ENCODE peak calls at places on chromosomes 13 and 19, in four cellular contexts. T, U, P and X are unnamed samples.

GRCh38 chr13:41709511-41709910 is 251.4 kb downstream of the VWA8 start:
- DNase-seq in U (no peak), P (no peak), T (peak; percentile 28), X (no peak)

GRCh38 chr13:90416519-90416918 is 931.0 kb upstream of the MIR17HG start:
- DNase-seq in P (no peak), U (no peak), T (peak; percentile 43), X (no peak)

GRCh38 chr13:42652642-42653415 is 78.9 kb downstream of the TNFSF11 start:
- DNase-seq in T (no peak), U (no peak), P (no peak), X (no peak)

GRCh38 chr13:28636677-28637317 is 22.1 kb upstream of the POMP start:
- DNase-seq in P (peak; percentile 68), T (peak; percentile 89), U (peak; percentile 63), X (peak; percentile 35)

GRCh38 chr19:21151460-21151859 is 9.6 kb downstream of the ZNF431 start:
- DNase-seq in T (no peak), U (no peak), P (no peak), X (no peak)

GRCh38 chr19:29510701-29511265 is 15.0 kb upstream of the VSTM2B start:
- DNase-seq in P (no peak), T (no peak), U (no peak), X (no peak)

GRCh38 chr13:44292545-44292944 is 81.1 kb upstream of the SERP2 start:
- DNase-seq in P (no peak), T (no peak), U (no peak), X (no peak)

GRCh38 chr13:97328222-97328790 is 105.7 kb upstream of the RAP2A start:
- DNase-seq in P (no peak), T (peak; percentile 86), U (no peak), X (no peak)

GRCh38 chr19:45828523-45828922 is 13.4 kb upstream of the RSPH6A start:
- DNase-seq in U (no peak), P (no peak), T (no peak), X (no peak)

GRCh38 chr13:52405369-52405766 is 604 bp downstream of the THSD1 start:
- DNase-seq in P (no peak), U (no peak), T (no peak), X (no peak)

GRCh38 chr13:101455863-101456262 is 3.4 kb downstream of the ITGBL1 start:
- DNase-seq in T (peak; percentile 97), P (no peak), U (no peak), X (no peak)

GRCh38 chr13:34826432-34826831 is 115.6 kb upstream of the NBEA start:
- DNase-seq in P (no peak), U (no peak), T (no peak), X (no peak)

GRCh38 chr19:6038634-6039405 is 60.9 kb upstream of the RANBP3 start:
- DNase-seq in P (peak; percentile 82), U (no peak), T (peak; percentile 66), X (no peak)

GRCh38 chr13:80469105-80469840 is 128.3 kb upstream of the SPRY2 start:
- DNase-seq in U (no peak), T (no peak), P (no peak), X (no peak)

GRCh38 chr19:51417107-51417806 is at the start of gene SIGLEC10:
- DNase-seq in T (no peak), U (no peak), P (no peak), X (peak; percentile 48)

GRCh38 chr13:37640499-37640898 is 41.9 kb upstream of the POSTN start:
- DNase-seq in U (no peak), P (no peak), T (peak; percentile 86), X (peak; percentile 3)

GRCh38 chr13:63409791-63410351 is 1994.2 kb upstream of the PCDH20 start:
- DNase-seq in T (no peak), U (no peak), P (no peak), X (no peak)

GRCh38 chr19:34088292-34088691 is 84.0 kb upstream of the LSM14A start:
- DNase-seq in U (no peak), T (no peak), P (no peak), X (no peak)

GRCh38 chr19:33399745-33400681 is 26.5 kb downstream of the CEBPG start:
- DNase-seq in U (no peak), T (no peak), P (no peak), X (no peak)

GRCh38 chr13:31424130-31424729 is 224.5 kb downstream of the B3GLCT start:
- DNase-seq in T (peak; percentile 73), P (peak; percentile 13), U (peak; percentile 75), X (peak; percentile 43)

GRCh38 chr19:16886305-16886880 is 2.4 kb upstream of the F2RL3 start:
- DNase-seq in T (peak; percentile 46), U (no peak), P (no peak), X (peak; percentile 35)

GRCh38 chr19:18479964-18480723 is 41.7 kb downstream of the ELL start:
- DNase-seq in P (no peak), T (peak; percentile 64), U (no peak), X (no peak)

GRCh38 chr19:14407889-14408640 is 11.1 kb downstream of the DDX39A start:
- DNase-seq in T (no peak), U (no peak), P (no peak), X (no peak)

GRCh38 chr19:16376649-16377048 is 52.0 kb downstream of the KLF2 start:
- DNase-seq in U (peak; percentile 86), P (no peak), T (no peak), X (peak; percentile 49)

GRCh38 chr19:10643968-10644290 is 10.2 kb upstream of the ILF3 start:
- DNase-seq in T (no peak), U (no peak), P (no peak), X (peak; percentile 6)

GRCh38 chr13:35723820-35724219 is 247.3 kb upstream of the MAB21L1 start:
- DNase-seq in P (no peak), T (peak; percentile 34), U (no peak), X (no peak)

GRCh38 chr13:102401755-102402154 is at the start of gene FGF14:
- DNase-seq in T (no peak), P (no peak), U (no peak), X (no peak)

GRCh38 chr19:53549354-53549753 is 11.4 kb downstream of the ZNF331 start:
- DNase-seq in T (peak; percentile 68), U (no peak), P (no peak), X (no peak)

GRCh38 chr19:44816301-44816700 is 7.4 kb downstream of the BCAM start:
- DNase-seq in P (no peak), T (no peak), U (no peak), X (no peak)

GRCh38 chr13:87684850-87685735 is 13.9 kb downstream of the SLITRK5 start:
- DNase-seq in T (no peak), P (no peak), U (no peak), X (no peak)

GRCh38 chr13:94711561-94712286 is 621 bp downstream of the SOX21 start:
- DNase-seq in P (no peak), T (no peak), U (no peak), X (peak; percentile 39)

GRCh38 chr13:94708971-94709614 is 3.3 kb downstream of the SOX21 start:
- DNase-seq in U (no peak), P (no peak), T (no peak), X (no peak)

GRCh38 chr13:94710881-94711560 is 1.3 kb downstream of the SOX21 start:
- DNase-seq in P (no peak), T (no peak), U (peak; percentile 78), X (peak; percentile 62)

GRCh38 chr13:94712287-94712811 is at the start of gene SOX21:
- DNase-seq in U (peak; percentile 80), T (no peak), P (no peak), X (no peak)

DNA sequence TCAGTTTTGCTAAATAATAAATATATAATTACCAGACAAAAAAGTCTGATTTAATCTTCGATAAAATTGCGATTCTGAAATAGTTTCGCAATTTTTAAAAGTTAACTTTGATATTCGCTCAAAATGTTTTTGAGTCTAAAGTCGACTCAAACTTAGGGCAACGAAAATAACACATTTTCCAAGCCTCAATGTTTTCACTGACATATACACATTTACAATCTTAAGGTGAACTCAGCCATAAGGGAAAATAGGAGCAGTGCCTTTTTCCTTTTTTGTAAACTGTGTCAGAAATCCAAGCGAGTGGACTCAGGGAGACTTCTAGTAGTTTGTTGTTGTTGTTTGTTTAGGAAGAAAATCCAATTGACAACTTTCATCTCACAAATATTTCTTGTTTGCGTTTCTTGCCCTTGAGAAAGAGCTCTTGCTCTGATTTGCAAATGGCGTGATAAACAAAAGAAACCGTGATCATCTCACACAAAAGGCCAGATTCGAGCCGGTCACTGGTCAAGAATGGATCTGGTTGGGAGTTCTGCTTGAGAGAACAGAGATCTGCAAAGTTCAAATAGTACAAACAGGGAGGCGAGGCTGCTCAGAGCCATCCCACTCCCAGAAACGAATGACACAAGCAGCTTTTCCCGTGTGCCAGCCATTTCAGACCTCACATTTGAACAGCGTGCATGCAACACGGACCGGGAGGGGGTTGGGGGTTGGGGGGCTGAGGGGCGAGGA is 2.1 kb downstream of the SOX21 start:
- DNase-seq in T (no peak), U (no peak), P (no peak), X (no peak)
- TF ChIP-seq CHD1 in T (no peak), U (no peak), P (no peak), X (no peak)

GRCh38 chr13:75357576-75358295 is 124.2 kb downstream of the TBC1D4 start:
- DNase-seq in U (peak; percentile 53), T (peak; percentile 68), P (no peak), X (peak; percentile 61)

GRCh38 chr13:75360170-75360569 is 121.8 kb downstream of the TBC1D4 start:
- DNase-seq in T (no peak), P (no peak), U (no peak), X (no peak)

GRCh38 chr13:75356426-75356825 is 125.5 kb downstream of the TBC1D4 start:
- DNase-seq in P (no peak), T (no peak), U (no peak), X (no peak)

GRCh38 chr13:75362026-75362425 is 119.9 kb downstream of the TBC1D4 start:
- DNase-seq in T (no peak), P (no peak), U (no peak), X (no peak)

GRCh38 chr13:75359266-75359665 is 122.7 kb downstream of the TBC1D4 start:
- DNase-seq in P (no peak), T (peak; percentile 94), U (no peak), X (no peak)
- TF ChIP-seq CHD1 in P (no peak), T (no peak), U (no peak), X (no peak)

GRCh38 chr19:35431147-35431807 is 16.8 kb upstream of the FFAR2 start:
- DNase-seq in U (no peak), T (no peak), P (no peak), X (no peak)
- TF ChIP-seq CHD1 in U (no peak), T (no peak), P (no peak), X (no peak)

DNA sequence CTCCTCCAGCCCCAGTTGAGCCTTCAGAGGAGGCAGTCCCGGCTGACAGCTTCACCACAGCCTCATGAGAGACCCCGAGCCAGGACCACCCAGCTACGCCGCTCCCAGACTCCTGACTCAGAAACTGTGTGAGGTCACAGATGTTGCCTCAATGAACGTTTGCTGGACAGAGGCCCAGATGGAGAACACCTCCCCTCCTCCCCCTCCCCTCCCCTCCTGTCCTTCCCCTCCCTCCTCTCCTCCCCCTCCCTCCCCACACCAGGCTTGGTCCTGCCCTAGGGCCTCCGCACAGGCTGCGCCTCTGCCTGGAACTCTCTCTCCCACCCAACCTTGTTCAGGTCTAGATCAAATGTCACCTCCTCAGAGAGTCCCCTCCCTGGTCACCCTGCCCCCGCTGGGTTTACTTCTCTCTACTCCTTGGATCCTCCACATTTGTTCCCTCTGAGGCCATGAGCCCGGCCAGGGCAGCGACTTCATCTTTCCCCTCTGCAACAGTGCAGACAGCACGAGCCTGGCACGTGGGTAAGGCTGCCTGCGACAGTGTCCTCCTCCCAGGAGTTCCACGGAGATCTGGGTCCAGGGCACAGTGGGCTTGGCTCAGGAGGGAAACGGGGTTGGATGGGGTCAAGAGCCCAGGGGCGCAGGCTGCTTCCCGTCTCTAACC is 17.4 kb downstream of the PIP5K1C start:
- DNase-seq in T (peak; percentile 60), U (no peak), P (no peak), X (peak; percentile 67)
- TF ChIP-seq CHD1 in T (no peak), U (no peak), P (no peak), X (no peak)